ENCODE peak calls at places on chromosomes 7 and 10, in four cellular contexts. C, M, P and A are unnamed samples.

GRCh38 chr7:123748734-123749536 is at the start of gene WASL:
- DNase-seq in M (peak; percentile 93), C (peak; percentile 93), P (peak; percentile 98), A (peak; percentile 82)

GRCh38 chr10:8262317-8262716 is 207.8 kb downstream of the GATA3 start:
- DNase-seq in P (no peak), C (no peak), M (no peak), A (no peak)

GRCh38 chr7:17939111-17939669 is 1.1 kb downstream of the SNX13 start:
- DNase-seq in P (peak; percentile 78), M (peak; percentile 58), C (no peak), A (peak; percentile 32)

GRCh38 chr10:115092258-115092554 is 959 bp upstream of the ATRNL1 start:
- DNase-seq in M (peak; percentile 3), C (no peak), P (no peak), A (no peak)

GRCh38 chr10:131073469-131074060 is 238.0 kb downstream of the TCERG1L start:
- DNase-seq in P (no peak), C (no peak), M (no peak), A (no peak)

GRCh38 chr7:44565097-44565794 is 8.5 kb downstream of the DDX56 start:
- DNase-seq in M (peak; percentile 58), P (peak; percentile 61), C (peak; percentile 64), A (peak; percentile 37)

GRCh38 chr10:91077549-91078017 is 142.9 kb upstream of the PCGF5 start:
- DNase-seq in P (peak; percentile 64), M (peak; percentile 15), C (peak; percentile 81), A (peak; percentile 12)

GRCh38 chr10:13953371-13953770 is 366.6 kb downstream of the PRPF18 start:
- DNase-seq in M (no peak), P (no peak), C (no peak), A (no peak)

GRCh38 chr7:131219277-131220041 is 108.2 kb upstream of the MKLN1 start:
- DNase-seq in M (no peak), P (no peak), C (peak; percentile 67), A (no peak)

GRCh38 chr10:77974396-77975074 is 48.0 kb upstream of the DLG5 start:
- DNase-seq in P (peak; percentile 36), M (peak; percentile 65), C (no peak), A (peak; percentile 69)

GRCh38 chr7:4748267-4748666 is 27.2 kb upstream of the AP5Z1 start:
- DNase-seq in M (peak; percentile 15), P (no peak), C (no peak), A (no peak)

GRCh38 chr7:53500076-53500475 is 464.6 kb downstream of the POM121L12 start:
- DNase-seq in P (no peak), C (no peak), M (no peak), A (no peak)